ENCODE peak calls at places on chromosomes 6 and 20, in eight cellular contexts. One of them, this sample, is unnamed.

GRCh38 chr6:4371207-4371921 is 236.0 kb upstream of the ECI2 start:
- DNase-seq in trophoblast cell: peak
- DNase-seq in fibroblast of lung: peak
- DNase-seq in K562: peak
- DNase-seq in PC-3: no peak
- DNase-seq in GM12878: no peak
- DNase-seq in hepatocyte: no peak
- DNase-seq in neural progenitor cell: no peak
- DNase-seq in this sample: no peak

GRCh38 chr6:138524526-138524925 is 25.2 kb upstream of the NHSL1 start:
- DNase-seq in trophoblast cell: no peak
- DNase-seq in fibroblast of lung: no peak
- DNase-seq in K562: no peak
- DNase-seq in PC-3: no peak
- DNase-seq in GM12878: no peak
- DNase-seq in hepatocyte: no peak
- DNase-seq in neural progenitor cell: no peak
- DNase-seq in this sample: no peak

GRCh38 chr6:81795890-81796289 is 43.4 kb upstream of the TENT5A start:
- DNase-seq in trophoblast cell: no peak
- DNase-seq in fibroblast of lung: no peak
- DNase-seq in K562: no peak
- DNase-seq in PC-3: no peak
- DNase-seq in GM12878: no peak
- DNase-seq in hepatocyte: no peak
- DNase-seq in neural progenitor cell: no peak
- DNase-seq in this sample: no peak

GRCh38 chr20:10218536-10219451 is at the start of gene SNAP25:
- DNase-seq in trophoblast cell: peak
- DNase-seq in fibroblast of lung: peak
- DNase-seq in K562: peak
- DNase-seq in PC-3: peak
- DNase-seq in GM12878: no peak
- DNase-seq in hepatocyte: peak
- DNase-seq in neural progenitor cell: peak
- DNase-seq in this sample: no peak

GRCh38 chr6:119310486-119311036 is 39.0 kb downstream of the MAN1A1 start:
- DNase-seq in trophoblast cell: peak
- DNase-seq in fibroblast of lung: peak
- DNase-seq in K562: no peak
- DNase-seq in PC-3: peak
- DNase-seq in GM12878: no peak
- DNase-seq in hepatocyte: no peak
- DNase-seq in neural progenitor cell: no peak
- DNase-seq in this sample: no peak

GRCh38 chr20:23293689-23294088 is 56.9 kb upstream of the NXT1 start:
- DNase-seq in trophoblast cell: no peak
- DNase-seq in fibroblast of lung: no peak
- DNase-seq in K562: no peak
- DNase-seq in PC-3: no peak
- DNase-seq in GM12878: no peak
- DNase-seq in hepatocyte: no peak
- DNase-seq in neural progenitor cell: no peak
- DNase-seq in this sample: no peak

GRCh38 chr6:139580592-139581484 is 206.4 kb upstream of the CITED2 start:
- DNase-seq in trophoblast cell: no peak
- DNase-seq in fibroblast of lung: no peak
- DNase-seq in K562: no peak
- DNase-seq in PC-3: no peak
- DNase-seq in GM12878: peak
- DNase-seq in hepatocyte: no peak
- DNase-seq in neural progenitor cell: no peak
- DNase-seq in this sample: no peak

GRCh38 chr20:46222521-46223007 is 85.7 kb downstream of the CDH22 start:
- DNase-seq in trophoblast cell: no peak
- DNase-seq in fibroblast of lung: no peak
- DNase-seq in K562: no peak
- DNase-seq in PC-3: no peak
- DNase-seq in GM12878: no peak
- DNase-seq in hepatocyte: peak
- DNase-seq in neural progenitor cell: peak
- DNase-seq in this sample: no peak

GRCh38 chr6:42714098-42714761 is 8.2 kb downstream of the PRPH2 start:
- DNase-seq in trophoblast cell: no peak
- DNase-seq in fibroblast of lung: peak
- DNase-seq in K562: no peak
- DNase-seq in PC-3: peak
- DNase-seq in GM12878: no peak
- DNase-seq in hepatocyte: no peak
- DNase-seq in neural progenitor cell: no peak
- DNase-seq in this sample: no peak

GRCh38 chr6:51098801-51099200 is 280.1 kb downstream of the TFAP2B start:
- DNase-seq in trophoblast cell: no peak
- DNase-seq in fibroblast of lung: no peak
- DNase-seq in K562: no peak
- DNase-seq in PC-3: peak
- DNase-seq in GM12878: no peak
- DNase-seq in hepatocyte: no peak
- DNase-seq in neural progenitor cell: no peak
- DNase-seq in this sample: no peak

GRCh38 chr6:143007626-143008025 is 53.1 kb upstream of the AIG1 start:
- DNase-seq in trophoblast cell: no peak
- DNase-seq in fibroblast of lung: no peak
- DNase-seq in K562: no peak
- DNase-seq in PC-3: no peak
- DNase-seq in GM12878: no peak
- DNase-seq in hepatocyte: no peak
- DNase-seq in neural progenitor cell: no peak
- DNase-seq in this sample: no peak

GRCh38 chr6:39128106-39128505 is 13.1 kb upstream of the SAYSD1 start:
- DNase-seq in trophoblast cell: peak
- DNase-seq in fibroblast of lung: no peak
- DNase-seq in K562: no peak
- DNase-seq in PC-3: no peak
- DNase-seq in GM12878: no peak
- DNase-seq in hepatocyte: no peak
- DNase-seq in neural progenitor cell: no peak
- DNase-seq in this sample: no peak

GRCh38 chr6:75234126-75234865 is 9.3 kb downstream of the COX7A2 start:
- DNase-seq in trophoblast cell: no peak
- DNase-seq in fibroblast of lung: no peak
- DNase-seq in K562: no peak
- DNase-seq in PC-3: no peak
- DNase-seq in GM12878: no peak
- DNase-seq in hepatocyte: no peak
- DNase-seq in neural progenitor cell: no peak
- DNase-seq in this sample: no peak

GRCh38 chr6:3406362-3406809 is 50.5 kb downstream of the SLC22A23 start:
- DNase-seq in trophoblast cell: no peak
- DNase-seq in fibroblast of lung: no peak
- DNase-seq in K562: no peak
- DNase-seq in PC-3: no peak
- DNase-seq in GM12878: no peak
- DNase-seq in hepatocyte: no peak
- DNase-seq in neural progenitor cell: no peak
- DNase-seq in this sample: no peak

GRCh38 chr20:1169224-1169623 is 15.6 kb downstream of the TMEM74B start:
- DNase-seq in trophoblast cell: no peak
- DNase-seq in fibroblast of lung: no peak
- DNase-seq in K562: no peak
- DNase-seq in PC-3: no peak
- DNase-seq in GM12878: no peak
- DNase-seq in hepatocyte: no peak
- DNase-seq in neural progenitor cell: no peak
- DNase-seq in this sample: no peak

GRCh38 chr6:148069256-148069655 is 273.4 kb upstream of the SASH1 start:
- DNase-seq in trophoblast cell: no peak
- DNase-seq in fibroblast of lung: no peak
- DNase-seq in K562: no peak
- DNase-seq in PC-3: no peak
- DNase-seq in GM12878: no peak
- DNase-seq in hepatocyte: no peak
- DNase-seq in neural progenitor cell: no peak
- DNase-seq in this sample: no peak

GRCh38 chr20:46699651-46700359 is 9.6 kb upstream of the SLC2A10 start:
- DNase-seq in trophoblast cell: peak
- DNase-seq in fibroblast of lung: peak
- DNase-seq in K562: peak
- DNase-seq in PC-3: peak
- DNase-seq in GM12878: no peak
- DNase-seq in hepatocyte: peak
- DNase-seq in neural progenitor cell: peak
- DNase-seq in this sample: peak

GRCh38 chr6:95280690-95281273 is 296.6 kb upstream of the MANEA start:
- DNase-seq in trophoblast cell: no peak
- DNase-seq in fibroblast of lung: peak
- DNase-seq in K562: peak
- DNase-seq in PC-3: peak
- DNase-seq in GM12878: no peak
- DNase-seq in hepatocyte: peak
- DNase-seq in neural progenitor cell: peak
- DNase-seq in this sample: peak

GRCh38 chr20:4740774-4741431 is 19.2 kb downstream of the PRND start:
- DNase-seq in trophoblast cell: peak
- DNase-seq in fibroblast of lung: peak
- DNase-seq in K562: peak
- DNase-seq in PC-3: peak
- DNase-seq in GM12878: no peak
- DNase-seq in hepatocyte: peak
- DNase-seq in neural progenitor cell: peak
- DNase-seq in this sample: peak

GRCh38 chr20:43914697-43915208 is at the start of gene TOX2:
- DNase-seq in trophoblast cell: no peak
- DNase-seq in fibroblast of lung: peak
- DNase-seq in K562: peak
- DNase-seq in PC-3: no peak
- DNase-seq in GM12878: no peak
- DNase-seq in hepatocyte: peak
- DNase-seq in neural progenitor cell: peak
- DNase-seq in this sample: no peak

DNA sequence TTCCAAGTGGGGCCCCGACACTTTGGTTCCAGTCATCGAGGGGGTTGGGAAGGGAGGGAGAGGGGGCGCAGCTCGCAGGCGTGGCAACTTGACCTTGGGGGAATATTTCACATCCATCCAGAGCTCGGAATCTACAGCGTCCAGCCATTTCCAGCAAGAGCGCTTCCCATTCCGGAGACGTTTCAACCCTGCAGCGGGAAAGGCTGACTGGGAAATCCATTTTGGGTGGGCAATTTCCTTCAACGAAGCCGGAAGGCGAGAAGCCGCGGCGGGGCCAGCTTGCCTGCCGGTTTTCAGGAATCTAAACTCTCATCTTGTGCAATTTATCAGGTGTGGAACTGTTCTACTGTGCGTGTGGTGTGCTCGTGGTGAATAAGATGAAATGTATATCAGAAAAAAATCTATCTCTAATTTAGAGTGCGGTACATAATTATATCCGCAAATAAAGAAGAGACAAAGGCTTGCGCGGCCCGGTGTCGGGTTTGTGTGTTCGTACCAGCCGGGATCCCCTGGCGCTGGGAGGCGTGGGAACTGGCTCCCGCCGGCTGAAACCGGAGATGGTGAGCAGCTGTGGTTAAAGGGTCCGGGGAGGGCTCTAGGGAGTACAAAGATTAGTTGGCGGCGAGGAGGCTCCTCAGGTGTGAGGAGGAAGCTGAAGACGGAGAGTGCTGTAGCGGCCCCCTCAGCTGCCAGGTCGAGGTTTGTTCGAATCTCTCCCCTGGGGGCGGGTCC is 4.8 kb downstream of the SLC32A1 start:
- DNase-seq in trophoblast cell: no peak
- DNase-seq in fibroblast of lung: no peak
- DNase-seq in K562: no peak
- DNase-seq in PC-3: no peak
- DNase-seq in GM12878: no peak
- DNase-seq in hepatocyte: no peak
- DNase-seq in neural progenitor cell: peak
- DNase-seq in this sample: no peak
- H2AFZ ChIP-seq in trophoblast cell: no peak
- H2AFZ ChIP-seq in fibroblast of lung: no peak
- H2AFZ ChIP-seq in K562: no peak
- H2AFZ ChIP-seq in PC-3: no peak
- H2AFZ ChIP-seq in GM12878: no peak
- H2AFZ ChIP-seq in hepatocyte: no peak
- H2AFZ ChIP-seq in neural progenitor cell: no peak
- H2AFZ ChIP-seq in this sample: no peak

DNA sequence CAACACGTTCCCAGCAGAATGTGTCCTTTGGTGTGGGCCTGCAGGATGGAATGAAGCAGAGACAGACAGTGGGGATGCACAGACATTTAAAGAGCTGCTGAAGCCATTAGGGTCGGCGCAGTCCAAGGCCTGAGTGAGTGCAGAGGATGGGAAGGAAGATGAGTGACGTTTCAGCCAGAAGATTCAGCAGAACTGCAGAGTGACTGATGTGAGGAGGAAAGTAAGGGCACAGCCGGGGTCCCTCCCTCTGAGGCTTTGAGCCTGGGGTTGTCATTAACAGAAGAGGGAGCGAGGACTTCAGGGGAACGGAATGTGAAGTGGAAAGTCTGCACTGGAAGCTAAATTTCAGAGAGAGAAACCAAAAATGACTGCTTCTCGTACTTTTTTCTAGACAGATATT is 117.7 kb downstream of the RIN2 start:
- DNase-seq in trophoblast cell: no peak
- DNase-seq in fibroblast of lung: no peak
- DNase-seq in K562: no peak
- DNase-seq in PC-3: no peak
- DNase-seq in GM12878: no peak
- DNase-seq in hepatocyte: no peak
- DNase-seq in neural progenitor cell: peak
- DNase-seq in this sample: no peak
- H2AFZ ChIP-seq in trophoblast cell: no peak
- H2AFZ ChIP-seq in fibroblast of lung: peak
- H2AFZ ChIP-seq in K562: no peak
- H2AFZ ChIP-seq in PC-3: no peak
- H2AFZ ChIP-seq in GM12878: no peak
- H2AFZ ChIP-seq in hepatocyte: peak
- H2AFZ ChIP-seq in neural progenitor cell: no peak
- H2AFZ ChIP-seq in this sample: no peak

DNA sequence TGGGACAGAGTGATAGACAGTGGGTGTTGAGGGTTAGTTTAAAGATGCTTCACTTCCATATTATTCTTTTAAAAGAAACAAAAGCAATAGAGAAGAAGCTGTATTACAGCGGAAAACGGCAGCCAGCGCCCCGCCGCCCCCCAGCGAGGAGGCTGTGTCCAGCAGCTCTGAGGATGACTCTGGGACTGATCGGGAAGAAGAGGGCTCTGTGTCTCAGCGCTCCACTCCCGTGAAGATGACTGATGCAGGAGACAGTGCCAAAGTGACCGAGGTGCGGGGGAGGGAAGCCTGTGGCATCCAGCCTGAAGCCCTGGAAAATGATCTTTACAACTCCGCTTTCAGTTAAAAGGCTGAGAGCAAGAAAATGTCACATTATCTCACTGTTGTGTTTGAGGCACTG is 100.2 kb downstream of the FIG4 start:
- DNase-seq in trophoblast cell: no peak
- DNase-seq in fibroblast of lung: no peak
- DNase-seq in K562: no peak
- DNase-seq in PC-3: peak
- DNase-seq in GM12878: no peak
- DNase-seq in hepatocyte: no peak
- DNase-seq in neural progenitor cell: peak
- DNase-seq in this sample: no peak
- H2AFZ ChIP-seq in trophoblast cell: no peak
- H2AFZ ChIP-seq in fibroblast of lung: no peak
- H2AFZ ChIP-seq in K562: no peak
- H2AFZ ChIP-seq in PC-3: no peak
- H2AFZ ChIP-seq in GM12878: no peak
- H2AFZ ChIP-seq in hepatocyte: no peak
- H2AFZ ChIP-seq in neural progenitor cell: no peak
- H2AFZ ChIP-seq in this sample: no peak

GRCh38 chr20:35619196-35620095 is 3.8 kb downstream of the SPAG4 start:
- DNase-seq in trophoblast cell: peak
- DNase-seq in fibroblast of lung: peak
- DNase-seq in K562: no peak
- DNase-seq in PC-3: peak
- DNase-seq in GM12878: peak
- DNase-seq in hepatocyte: peak
- DNase-seq in neural progenitor cell: peak
- DNase-seq in this sample: peak
- H2AFZ ChIP-seq in trophoblast cell: peak
- H2AFZ ChIP-seq in fibroblast of lung: peak
- H2AFZ ChIP-seq in K562: no peak
- H2AFZ ChIP-seq in PC-3: peak
- H2AFZ ChIP-seq in GM12878: peak
- H2AFZ ChIP-seq in hepatocyte: peak
- H2AFZ ChIP-seq in neural progenitor cell: peak
- H2AFZ ChIP-seq in this sample: peak